ENCODE peak calls at places on chromosomes 7 and 10, in nine cellular contexts. L is thoracic aorta, V is stomach, S is upper lobe of right lung, Y is HepG2, K is neural progenitor cell, C is A549, W is heart right ventricle, D is Peyer's patch. P is an unnamed sample.

GRCh38 chr7:44398953-44399574 is 73.7 kb upstream of the CAMK2B start:
- DNase-seq in L (no peak), W (no peak), Y (no peak), D (no peak), C (no peak), S (no peak), K (no peak), V (no peak), P (no peak)

GRCh38 chr10:78934499-78934898 is 134.3 kb upstream of the ZMIZ1 start:
- DNase-seq in Y (no peak), S (peak; percentile 40), C (no peak), V (no peak), W (no peak), L (no peak), K (no peak), D (no peak), P (no peak)

GRCh38 chr7:75776295-75776971 is 4.4 kb upstream of the CCL26 start:
- DNase-seq in D (no peak), V (no peak), C (no peak), S (no peak), W (no peak), Y (no peak), K (no peak), L (no peak), P (no peak)

GRCh38 chr7:91517408-91517807 is 253.2 kb downstream of the FZD1 start:
- DNase-seq in S (no peak), V (no peak), D (no peak), C (no peak), W (no peak), K (no peak), L (no peak), Y (no peak), P (no peak)

GRCh38 chr7:1547777-1548437 is 8.1 kb downstream of the TMEM184A start:
- DNase-seq in D (no peak), C (no peak), V (no peak), S (no peak), Y (no peak), K (no peak), W (peak; percentile 13), L (no peak), P (no peak)

GRCh38 chr10:970311-971149 is 17.7 kb upstream of the GTPBP4 start:
- DNase-seq in S (peak; percentile 63), Y (peak; percentile 93), V (peak; percentile 66), C (no peak), D (peak; percentile 69), L (no peak), W (no peak), K (no peak), P (peak; percentile 73)

GRCh38 chr7:145957160-145957890 is 159.3 kb upstream of the CNTNAP2 start:
- DNase-seq in V (no peak), W (no peak), L (no peak), D (no peak), C (no peak), S (no peak), Y (no peak), K (no peak), P (no peak)

GRCh38 chr10:124204726-124205125 is 111.3 kb upstream of the CHST15 start:
- DNase-seq in L (no peak), S (no peak), C (no peak), V (no peak), W (no peak), D (no peak), Y (no peak), K (no peak), P (no peak)

GRCh38 chr7:66920769-66921395 is at the start of gene TMEM248:
- DNase-seq in L (peak; percentile 66), C (peak; percentile 63), D (peak; percentile 96), S (peak; percentile 96), W (peak; percentile 94), K (peak; percentile 83), Y (peak; percentile 69), V (peak; percentile 92), P (peak; percentile 91)

GRCh38 chr7:155752756-155753445 is 59.4 kb downstream of the SHH start:
- DNase-seq in D (no peak), S (no peak), V (no peak), W (no peak), C (no peak), K (no peak), L (no peak), Y (no peak), P (no peak)

GRCh38 chr10:100569687-100570517 is 34.2 kb downstream of the HIF1AN start:
- DNase-seq in L (no peak), W (no peak), D (peak; percentile 37), V (no peak), S (no peak), C (no peak), Y (peak; percentile 43), K (peak; percentile 60), P (no peak)

GRCh38 chr7:134660961-134661376 is 14.3 kb downstream of the BPGM start:
- DNase-seq in S (no peak), Y (no peak), C (no peak), V (no peak), W (no peak), D (no peak), K (no peak), L (no peak), P (no peak)

DNA sequence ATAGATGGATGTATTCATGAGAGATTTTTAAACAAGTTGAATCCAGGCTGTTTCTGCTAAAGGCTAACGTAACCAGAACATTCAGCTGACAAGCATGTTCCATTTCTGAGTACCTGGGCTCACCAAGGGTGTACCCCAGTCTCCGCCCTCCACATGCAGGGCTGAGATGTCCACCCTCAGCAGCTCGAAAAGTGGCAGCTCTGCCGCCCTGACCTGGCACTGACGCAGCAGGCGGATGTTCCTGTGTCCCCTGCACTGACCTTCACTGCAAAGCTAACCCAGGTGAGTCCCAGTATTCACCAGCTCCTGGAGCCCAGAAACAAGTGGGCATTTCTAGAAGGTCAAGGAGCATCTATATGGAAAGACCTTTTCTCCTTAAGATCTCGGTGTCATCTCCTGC is 437.4 kb downstream of the PTPRN2 start:
- DNase-seq in L (no peak), K (no peak), Y (no peak), C (no peak), D (no peak), S (no peak), V (no peak), W (no peak), P (no peak)
- H3K9me3 ChIP-seq in L (no peaks in the 10 kb centered on the region), K (no peaks in the 10 kb centered on the region), Y (peaks cover 22% of the 10 kb centered on the region), C (peaks cover 13% of the 10 kb centered on the region), D (no peaks in the 10 kb centered on the region), S (no peaks in the 10 kb centered on the region), V (no peaks in the 10 kb centered on the region), W (no peaks in the 10 kb centered on the region), P (no peaks in the 10 kb centered on the region)

GRCh38 chr10:110042891-110043290 is 35.1 kb downstream of the ADD3 start:
- DNase-seq in C (no peak), D (no peak), L (no peak), K (no peak), W (no peak), S (no peak), Y (peak; percentile 58), V (no peak), P (no peak)

GRCh38 chr10:110042181-110042580 is 34.4 kb downstream of the ADD3 start:
- DNase-seq in L (no peak), K (no peak), Y (no peak), W (no peak), S (no peak), D (no peak), V (no peak), C (no peak), P (no peak)

GRCh38 chr10:110048781-110049180 is 41.0 kb downstream of the ADD3 start:
- DNase-seq in Y (no peak), C (no peak), W (no peak), S (no peak), K (no peak), L (no peak), D (no peak), V (no peak), P (no peak)

GRCh38 chr10:110044681-110045080 is 36.9 kb downstream of the ADD3 start:
- DNase-seq in L (no peak), S (no peak), V (no peak), W (no peak), K (no peak), Y (no peak), C (no peak), D (no peak), P (no peak)

GRCh38 chr10:110045772-110046171 is 38.0 kb downstream of the ADD3 start:
- DNase-seq in D (no peak), K (no peak), W (no peak), C (no peak), Y (no peak), L (no peak), S (no peak), V (no peak), P (no peak)
- H3K9me3 ChIP-seq in D (no peaks in the 10 kb centered on the region), K (peaks cover 8% of the 10 kb centered on the region), W (no peaks in the 10 kb centered on the region), C (peaks cover 7% of the 10 kb centered on the region), Y (peaks cover 18% of the 10 kb centered on the region), L (peaks cover 3% of the 10 kb centered on the region), S (no peaks in the 10 kb centered on the region), V (no peaks in the 10 kb centered on the region), P (no peaks in the 10 kb centered on the region)

GRCh38 chr10:85600744-85601081 is 765.9 kb downstream of the GRID1 start:
- DNase-seq in S (no peak), V (no peak), D (no peak), K (no peak), W (no peak), Y (no peak), C (no peak), L (no peak), P (no peak)

GRCh38 chr10:85602713-85603112 is 763.9 kb downstream of the GRID1 start:
- DNase-seq in C (no peak), K (no peak), W (no peak), S (no peak), L (no peak), V (no peak), D (no peak), Y (no peak), P (no peak)

GRCh38 chr10:85600026-85600743 is 766.4 kb downstream of the GRID1 start:
- DNase-seq in C (no peak), L (no peak), Y (no peak), V (no peak), K (no peak), D (no peak), W (no peak), S (no peak), P (peak; percentile 26)

GRCh38 chr10:85602306-85602705 is 764.3 kb downstream of the GRID1 start:
- DNase-seq in S (no peak), K (no peak), W (no peak), D (no peak), Y (no peak), C (no peak), V (no peak), L (no peak), P (no peak)

DNA sequence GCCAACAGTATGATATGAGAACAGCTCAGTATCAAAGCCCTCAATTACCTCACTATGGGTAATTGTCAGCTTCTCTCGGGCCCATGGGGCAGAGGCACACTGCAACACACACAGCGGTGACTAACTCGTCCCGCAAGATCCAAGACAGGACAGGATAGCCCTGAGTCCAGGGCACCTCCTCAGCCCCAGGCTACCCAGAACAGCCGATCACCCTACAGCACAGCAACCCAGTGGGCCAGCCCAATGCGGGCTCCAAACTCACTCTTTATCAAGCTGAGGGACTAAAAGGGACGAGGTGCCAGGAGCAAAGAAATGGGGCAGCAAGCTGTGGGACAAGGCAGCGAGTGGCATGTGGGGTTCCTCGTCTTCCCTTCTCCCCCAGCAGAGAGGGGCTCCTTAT is 765.1 kb downstream of the GRID1 start:
- DNase-seq in D (no peak), S (no peak), K (no peak), C (no peak), W (no peak), V (no peak), L (no peak), Y (no peak), P (no peak)
- H3K9me3 ChIP-seq in D (no peaks in the 10 kb centered on the region), S (no peaks in the 10 kb centered on the region), K (no peaks in the 10 kb centered on the region), C (peaks cover 4% of the 10 kb centered on the region), W (no peaks in the 10 kb centered on the region), V (no peaks in the 10 kb centered on the region), L (no peaks in the 10 kb centered on the region), Y (no peaks in the 10 kb centered on the region), P (no peaks in the 10 kb centered on the region)

GRCh38 chr10:118457824-118458428 is 115.8 kb upstream of the FAM204A start:
- DNase-seq in L (no peak), C (no peak), W (no peak), V (no peak), S (no peak), K (no peak), Y (peak; percentile 12), D (no peak), P (no peak)
- H3K9me3 ChIP-seq in L (no peaks in the 10 kb centered on the region), C (no peaks in the 10 kb centered on the region), W (no peaks in the 10 kb centered on the region), V (no peaks in the 10 kb centered on the region), S (no peaks in the 10 kb centered on the region), K (no peaks in the 10 kb centered on the region), Y (no peaks in the 10 kb centered on the region), D (no peaks in the 10 kb centered on the region), P (no peaks in the 10 kb centered on the region)